ENCODE peak calls at places on chromosomes 16 and 17, in nine cellular contexts. M is heart right ventricle, R is psoas muscle, O is keratinocyte, V is A549, C is ovary, U is adrenal gland, W is MM.1S, H is stomach. E is an unnamed sample.

GRCh38 chr16:27313422-27314160 is at the start of gene IL4R:
- DNase-seq in M (peak; percentile 74), R (peak; percentile 79), O (no peak), V (no peak), C (peak; percentile 72), U (peak; percentile 77), W (peak; percentile 31), H (peak; percentile 77), E (peak; percentile 43)

GRCh38 chr17:7561028-7561575 is 617 bp upstream of the SENP3 start:
- DNase-seq in M (peak; percentile 91), R (peak; percentile 96), O (no peak), V (peak; percentile 98), C (peak; percentile 94), U (peak; percentile 92), W (peak; percentile 89), H (peak; percentile 96), E (peak; percentile 65)

GRCh38 chr17:64706224-64707076 is 44.3 kb upstream of the SMURF2 start:
- DNase-seq in M (no peak), R (no peak), O (peak; percentile 69), V (peak; percentile 59), C (no peak), U (no peak), W (no peak), H (no peak), E (no peak)

GRCh38 chr17:44308320-44308818 is at the start of gene RUNDC3A:
- DNase-seq in M (peak; percentile 89), R (peak; percentile 91), O (no peak), V (peak; percentile 95), C (peak; percentile 97), U (peak; percentile 93), W (peak; percentile 83), H (peak; percentile 77), E (peak; percentile 71)

GRCh38 chr17:8105957-8106398 is 12.3 kb downstream of the ALOXE3 start:
- DNase-seq in M (no peak), R (no peak), O (no peak), V (no peak), C (no peak), U (no peak), W (no peak), H (no peak), E (no peak)

GRCh38 chr17:73066148-73066884 is 26.2 kb downstream of the SLC39A11 start:
- DNase-seq in M (no peak), R (no peak), O (no peak), V (no peak), C (no peak), U (no peak), W (no peak), H (no peak), E (no peak)

GRCh38 chr17:47694018-47694817 is at the start of gene TBKBP1:
- DNase-seq in M (peak; percentile 65), R (peak; percentile 79), O (no peak), V (peak; percentile 59), C (peak; percentile 84), U (peak; percentile 59), W (no peak), H (no peak), E (peak; percentile 37)

GRCh38 chr16:89191033-89191900 is 9.1 kb downstream of the SLC22A31 start:
- DNase-seq in M (peak; percentile 15), R (peak; percentile 44), O (no peak), V (no peak), C (peak; percentile 56), U (no peak), W (no peak), H (no peak), E (no peak)

GRCh38 chr17:58059141-58059540 is 24.1 kb upstream of the DYNLL2 start:
- DNase-seq in M (no peak), R (no peak), O (no peak), V (no peak), C (no peak), U (no peak), W (no peak), H (no peak), E (no peak)

GRCh38 chr17:50129946-50130777 is at the start of gene SAMD14:
- DNase-seq in M (peak; percentile 49), R (peak; percentile 67), O (no peak), V (peak; percentile 74), C (no peak), U (peak; percentile 16), W (no peak), H (no peak), E (peak; percentile 41)

GRCh38 chr16:76598498-76598897 is 321.3 kb downstream of the CNTNAP4 start:
- DNase-seq in M (no peak), R (no peak), O (no peak), V (no peak), C (no peak), U (no peak), W (no peak), H (no peak), E (no peak)

GRCh38 chr17:76793775-76794174 is 55.9 kb downstream of the MFSD11 start:
- DNase-seq in M (no peak), R (no peak), O (no peak), V (peak; percentile 59), C (no peak), U (no peak), W (peak; percentile 67), H (no peak), E (no peak)

GRCh38 chr16:80122155-80122554 is 418.6 kb upstream of the DYNLRB2 start:
- DNase-seq in M (peak; percentile 23), R (no peak), O (no peak), V (no peak), C (peak; percentile 48), U (peak; percentile 38), W (no peak), H (no peak), E (no peak)

GRCh38 chr16:19555938-19556778 is 655 bp downstream of the VPS35L start:
- DNase-seq in M (no peak), R (no peak), O (peak; percentile 23), V (peak; percentile 41), C (peak; percentile 31), U (peak; percentile 28), W (peak; percentile 77), H (no peak), E (peak; percentile 2)

GRCh38 chr17:57553525-57553924 is 191.6 kb downstream of the CCDC182 start:
- DNase-seq in M (no peak), R (no peak), O (no peak), V (no peak), C (no peak), U (peak; percentile 85), W (no peak), H (no peak), E (no peak)

GRCh38 chr17:74972107-74972972 is at the start of gene HID1:
- DNase-seq in M (peak; percentile 74), R (peak; percentile 68), O (no peak), V (peak; percentile 88), C (peak; percentile 71), U (peak; percentile 61), W (peak; percentile 71), H (peak; percentile 91), E (peak; percentile 78)

GRCh38 chr17:42133461-42134041 is 10.9 kb downstream of the HSPB9 start:
- DNase-seq in M (no peak), R (no peak), O (no peak), V (no peak), C (no peak), U (no peak), W (peak; percentile 85), H (no peak), E (no peak)

GRCh38 chr17:42130310-42130936 is 7.8 kb downstream of the HSPB9 start:
- DNase-seq in M (no peak), R (no peak), O (no peak), V (no peak), C (no peak), U (no peak), W (no peak), H (no peak), E (no peak)

GRCh38 chr17:42131232-42131631 is 8.6 kb downstream of the HSPB9 start:
- DNase-seq in M (no peak), R (no peak), O (no peak), V (no peak), C (no peak), U (no peak), W (no peak), H (no peak), E (no peak)

GRCh38 chr17:42132941-42133340 is 10.3 kb downstream of the HSPB9 start:
- DNase-seq in M (no peak), R (no peak), O (no peak), V (no peak), C (no peak), U (no peak), W (peak; percentile 66), H (peak; percentile 81), E (no peak)

GRCh38 chr17:42131971-42132370 is 9.4 kb downstream of the HSPB9 start:
- DNase-seq in M (no peak), R (no peak), O (no peak), V (no peak), C (no peak), U (no peak), W (no peak), H (no peak), E (no peak)
- H3K4me1 ChIP-seq in M (peaks cover 81% of the 10 kb centered on the region), R (peaks cover 72% of the 10 kb centered on the region), O (peaks cover 21% of the 10 kb centered on the region), V (peaks cover 37% of the 10 kb centered on the region), C (peaks cover 12% of the 10 kb centered on the region), U (peaks cover 63% of the 10 kb centered on the region), W (peaks cover 27% of the 10 kb centered on the region), H (peaks cover 75% of the 10 kb centered on the region), E (peaks cover 9% of the 10 kb centered on the region)

GRCh38 chr16:46948548-46949166 is 24.8 kb downstream of the DNAJA2 start:
- DNase-seq in M (no peak), R (no peak), O (no peak), V (no peak), C (no peak), U (no peak), W (no peak), H (peak; percentile 17), E (no peak)
- H3K9me3 ChIP-seq in M (no peaks in the 10 kb centered on the region), R (no peaks in the 10 kb centered on the region), O (no peaks in the 10 kb centered on the region), V (no peaks in the 10 kb centered on the region), C (no peaks in the 10 kb centered on the region), U (no peaks in the 10 kb centered on the region), W (no peaks in the 10 kb centered on the region), H (no peaks in the 10 kb centered on the region), E (no peaks in the 10 kb centered on the region)

GRCh38 chr17:78418627-78419026 is 40.2 kb downstream of the PGS1 start:
- DNase-seq in M (no peak), R (no peak), O (no peak), V (no peak), C (no peak), U (no peak), W (no peak), H (no peak), E (no peak)
- H3K4me1 ChIP-seq in M (peaks cover 83% of the 10 kb centered on the region), R (peaks cover 40% of the 10 kb centered on the region), O (no peaks in the 10 kb centered on the region), V (peaks cover 38% of the 10 kb centered on the region), C (no peaks in the 10 kb centered on the region), U (peaks cover 11% of the 10 kb centered on the region), W (no peaks in the 10 kb centered on the region), H (peaks cover 22% of the 10 kb centered on the region), E (peaks cover 17% of the 10 kb centered on the region)

GRCh38 chr16:35447010-35447558 is 1987.7 kb downstream of the TP53TG3F start:
- DNase-seq in M (no peak), R (no peak), O (no peak), V (no peak), C (no peak), U (no peak), W (no peak), H (no peak), E (no peak)

GRCh38 chr16:35449663-35450062 is 1990.3 kb downstream of the TP53TG3F start:
- DNase-seq in M (no peak), R (no peak), O (no peak), V (no peak), C (no peak), U (no peak), W (no peak), H (no peak), E (no peak)

GRCh38 chr16:35452471-35452870 is 1993.1 kb downstream of the TP53TG3F start:
- DNase-seq in M (no peak), R (no peak), O (no peak), V (no peak), C (no peak), U (no peak), W (no peak), H (no peak), E (no peak)

GRCh38 chr16:35450648-35451047 is 1991.2 kb downstream of the TP53TG3F start:
- DNase-seq in M (no peak), R (no peak), O (no peak), V (no peak), C (no peak), U (no peak), W (no peak), H (no peak), E (no peak)
- H3K9me3 ChIP-seq in M (peaks cover 41% of the 10 kb centered on the region), R (peaks cover 24% of the 10 kb centered on the region), O (peaks cover 8% of the 10 kb centered on the region), V (peaks cover 9% of the 10 kb centered on the region), C (peaks cover 7% of the 10 kb centered on the region), U (no peaks in the 10 kb centered on the region), W (no peaks in the 10 kb centered on the region), H (peaks cover 79% of the 10 kb centered on the region), E (peaks cover 8% of the 10 kb centered on the region)